ENCODE peak calls at places on chromosomes 12 and 14, in nine cellular contexts. T is transverse colon, R is astrocyte of the cerebellum, E is testis, K is AG04450, G is IMR-90, D is brain microvascular endothelial cell, N is OCI-LY7, Y is keratinocyte. X is an unnamed sample.
A peak's percentile ranks its signal among the peaks of the same experiment; 100 is the strongest.

GRCh38 chr14:73173092-73173735 is 36.9 kb downstream of the PSEN1 start:
- DNase-seq in T (no peak), R (peak; percentile 59), E (no peak), K (peak; percentile 7), G (peak; percentile 65), D (peak; percentile 20), N (peak; percentile 72), Y (no peak), X (peak; percentile 36)

GRCh38 chr12:40192704-40193255 is 32.0 kb upstream of the LRRK2 start:
- DNase-seq in T (peak; percentile 25), R (no peak), E (no peak), K (no peak), G (no peak), D (no peak), N (peak; percentile 47), Y (no peak), X (no peak)

GRCh38 chr14:23025181-23025788 is 9.4 kb downstream of the PSMB5 start:
- DNase-seq in T (no peak), R (no peak), E (no peak), K (no peak), G (no peak), D (no peak), N (no peak), Y (no peak), X (no peak)

GRCh38 chr14:73238941-73239340 is 1.6 kb downstream of the PAPLN start:
- DNase-seq in T (no peak), R (no peak), E (no peak), K (no peak), G (no peak), D (no peak), N (no peak), Y (no peak), X (no peak)

GRCh38 chr12:54680374-54680773 is 32.2 kb upstream of the DCD start:
- DNase-seq in T (peak; percentile 12), R (no peak), E (no peak), K (no peak), G (peak; percentile 10), D (peak; percentile 27), N (peak; percentile 43), Y (no peak), X (no peak)

GRCh38 chr14:51242545-51243490 is 2.8 kb downstream of the TMX1 start:
- DNase-seq in T (no peak), R (no peak), E (no peak), K (no peak), G (no peak), D (no peak), N (peak; percentile 45), Y (no peak), X (no peak)

GRCh38 chr14:79708426-79708825 is 502.9 kb downstream of the DIO2 start:
- DNase-seq in T (no peak), R (no peak), E (no peak), K (no peak), G (no peak), D (no peak), N (no peak), Y (no peak), X (no peak)

GRCh38 chr12:129570796-129571400 is 332.9 kb downstream of the TMEM132D start:
- DNase-seq in T (no peak), R (no peak), E (no peak), K (no peak), G (no peak), D (peak; percentile 63), N (no peak), Y (no peak), X (no peak)

GRCh38 chr12:29148958-29149690 is at the start of gene FAR2:
- DNase-seq in T (peak; percentile 77), R (no peak), E (peak; percentile 30), K (no peak), G (no peak), D (peak; percentile 34), N (no peak), Y (no peak), X (peak; percentile 63)

GRCh38 chr12:109302358-109302757 is 6.7 kb downstream of the FOXN4 start:
- DNase-seq in T (no peak), R (no peak), E (no peak), K (no peak), G (no peak), D (no peak), N (peak; percentile 57), Y (peak; percentile 15), X (peak; percentile 31)

GRCh38 chr14:53551862-53552261 is 398.7 kb upstream of the DDHD1 start:
- DNase-seq in T (no peak), R (no peak), E (no peak), K (no peak), G (no peak), D (no peak), N (no peak), Y (no peak), X (no peak)

DNA sequence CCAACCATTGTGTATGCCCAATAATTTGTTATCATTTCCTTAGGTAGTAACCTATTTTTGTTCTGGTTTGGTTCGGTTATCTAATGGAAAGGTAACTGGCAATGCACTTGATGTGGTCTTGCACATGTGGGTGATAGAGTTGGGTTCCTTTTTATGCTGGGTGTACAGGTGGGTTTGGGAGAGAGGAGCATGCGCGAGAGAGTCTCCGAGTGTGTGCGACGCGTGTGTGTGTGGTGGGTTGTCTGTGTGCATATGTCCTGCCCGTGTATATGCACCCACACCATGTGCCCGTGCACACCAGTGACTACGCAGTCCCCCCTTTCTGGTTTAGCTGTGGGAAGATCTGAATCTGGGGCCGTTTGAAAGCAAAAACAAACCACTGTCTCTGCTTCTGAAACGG is 102.6 kb upstream of the FKBP4 start:
- DNase-seq in T (no peak), R (no peak), E (no peak), K (no peak), G (no peak), D (no peak), N (no peak), Y (no peak), X (no peak)
- H3K4me3 ChIP-seq in T (no peak overlapping the region), R (no peak overlapping the region), E (peak overlapping the region; percentile 49), K (no peak overlapping the region), G (no peak overlapping the region), D (no peak overlapping the region), N (no peak overlapping the region), Y (no peak overlapping the region), X (no peak overlapping the region)

GRCh38 chr14:34778744-34779143 is 64.4 kb upstream of the CFL2 start:
- DNase-seq in T (no peak), R (no peak), E (no peak), K (no peak), G (no peak), D (no peak), N (no peak), Y (no peak), X (no peak)
- H3K4me3 ChIP-seq in T (no peak overlapping the region), R (no peak overlapping the region), E (no peak overlapping the region), K (no peak overlapping the region), G (no peak overlapping the region), D (no peak overlapping the region), N (no peak overlapping the region), Y (no peak overlapping the region), X (no peak overlapping the region)

GRCh38 chr12:96383991-96384390 is 16.2 kb downstream of the CDK17 start:
- DNase-seq in T (no peak), R (peak; percentile 68), E (no peak), K (no peak), G (no peak), D (no peak), N (no peak), Y (no peak), X (no peak)
- H3K4me3 ChIP-seq in T (no peak overlapping the region), R (no peak overlapping the region), E (no peak overlapping the region), K (no peak overlapping the region), G (no peak overlapping the region), D (no peak overlapping the region), N (no peak overlapping the region), Y (no peak overlapping the region), X (no peak overlapping the region)

GRCh38 chr12:127162307-127162706 is 1104.7 kb upstream of the TMEM132C start:
- DNase-seq in T (no peak), R (no peak), E (peak; percentile 17), K (no peak), G (no peak), D (no peak), N (no peak), Y (no peak), X (no peak)

GRCh38 chr12:127161466-127161865 is 1105.5 kb upstream of the TMEM132C start:
- DNase-seq in T (no peak), R (no peak), E (no peak), K (no peak), G (no peak), D (no peak), N (no peak), Y (no peak), X (no peak)

GRCh38 chr12:127162902-127163301 is 1104.1 kb upstream of the TMEM132C start:
- DNase-seq in T (no peak), R (no peak), E (no peak), K (no peak), G (peak; percentile 53), D (peak; percentile 76), N (no peak), Y (no peak), X (peak; percentile 41)

GRCh38 chr12:127169321-127170270 is 1097.4 kb upstream of the TMEM132C start:
- DNase-seq in T (no peak), R (no peak), E (no peak), K (no peak), G (peak; percentile 6), D (no peak), N (no peak), Y (no peak), X (no peak)

DNA sequence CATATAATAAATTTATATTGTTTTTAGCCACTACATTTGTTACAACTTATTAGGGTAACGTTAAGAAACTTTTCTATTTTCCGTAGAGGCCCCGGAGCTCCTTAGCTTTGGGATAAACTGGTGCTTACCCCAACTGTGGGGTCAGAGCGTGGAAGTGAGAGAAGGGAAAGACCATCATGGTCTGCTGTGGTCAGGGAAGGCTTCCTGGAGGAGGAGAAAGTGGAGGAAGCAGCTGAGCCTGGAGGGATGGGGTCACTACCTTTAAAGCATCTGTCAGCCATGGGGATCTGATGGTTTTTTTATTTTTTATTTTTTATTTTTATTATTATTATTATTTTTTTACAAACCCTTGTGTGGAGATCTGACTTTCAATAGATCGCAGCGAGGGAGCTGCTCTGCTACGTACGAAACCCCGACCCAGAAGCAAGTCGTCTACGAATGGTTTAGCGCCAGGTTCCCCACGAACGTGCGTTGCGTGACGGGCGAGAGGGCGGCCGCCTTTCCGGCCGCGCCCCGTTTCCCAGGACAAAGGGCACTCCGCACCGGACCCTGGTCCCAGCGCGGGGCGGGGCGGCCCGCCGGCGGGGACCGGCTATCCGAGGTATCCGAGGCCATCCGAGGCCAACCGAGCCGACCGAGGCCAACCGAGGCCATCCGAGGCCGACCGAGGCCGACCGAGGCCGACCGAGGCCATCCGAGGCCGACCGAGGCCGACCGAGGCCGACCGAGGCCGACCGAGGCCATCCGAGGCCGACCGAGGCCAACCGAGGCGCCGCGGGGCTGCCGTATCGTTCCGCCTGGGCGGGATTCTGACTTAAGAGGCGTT is 1101.2 kb upstream of the TMEM132C start:
- DNase-seq in T (peak; percentile 88), R (peak; percentile 49), E (peak; percentile 86), K (peak; percentile 33), G (peak; percentile 57), D (peak; percentile 72), N (no peak), Y (no peak), X (peak; percentile 93)
- H3K4me3 ChIP-seq in T (peak overlapping the region; percentile 19), R (peak overlapping the region; percentile 43), E (peak overlapping the region; percentile 65), K (peak overlapping the region; percentile 43), G (peak overlapping the region; percentile 45), D (peak overlapping the region; percentile 52), N (no peak overlapping the region), Y (peak overlapping the region; percentile 40), X (no peak overlapping the region)